ENCODE peak calls at places on chromosomes 11 and 22, in eight cellular contexts. D, T, U, C, I, B, P and W are unnamed samples.
A peak's percentile ranks its signal among the peaks of the same experiment; 100 is the strongest.

GRCh38 chr11:18011633-18012313 is 1.1 kb downstream of the SERGEF start:
- DNase-seq in B (no peak), U (no peak), C (no peak), D (no peak), P (peak; percentile 5), T (no peak), I (no peak), W (no peak)

GRCh38 chr11:127670372-127670771 is 669.8 kb upstream of the KIRREL3 start:
- DNase-seq in C (no peak), B (no peak), P (no peak), U (no peak), I (no peak), T (no peak), D (no peak), W (no peak)

GRCh38 chr22:29093980-29094379 is 21.1 kb downstream of the KREMEN1 start:
- DNase-seq in B (no peak), P (no peak), T (no peak), D (no peak), C (no peak), I (peak; percentile 20), U (no peak), W (no peak)

GRCh38 chr11:76662656-76663460 is 7.7 kb downstream of the LRRC32 start:
- DNase-seq in D (no peak), T (no peak), P (no peak), U (no peak), C (no peak), B (no peak), I (no peak), W (no peak)

GRCh38 chr11:11349870-11350325 is 3.2 kb downstream of the CSNK2A3 start:
- DNase-seq in P (no peak), U (no peak), B (no peak), T (no peak), I (peak; percentile 61), C (peak; percentile 23), D (no peak), W (no peak)

GRCh38 chr11:103648054-103648453 is 388.4 kb upstream of the DDI1 start:
- DNase-seq in B (no peak), D (no peak), U (no peak), I (no peak), T (no peak), P (no peak), C (no peak), W (no peak)

GRCh38 chr11:27089746-27090145 is 49.1 kb downstream of the BBOX1 start:
- DNase-seq in U (peak; percentile 25), B (no peak), D (no peak), P (no peak), T (no peak), I (no peak), C (no peak), W (no peak)

GRCh38 chr11:61891331-61892084 is at the start of gene FADS3:
- DNase-seq in C (peak; percentile 89), I (peak; percentile 62), P (peak; percentile 53), T (peak; percentile 73), U (peak; percentile 46), D (peak; percentile 94), B (peak; percentile 96), W (peak; percentile 55)

GRCh38 chr11:59999732-60000131 is 17.2 kb upstream of the OOSP4B start:
- DNase-seq in D (peak; percentile 10), T (no peak), B (no peak), U (no peak), P (no peak), I (no peak), C (no peak), W (no peak)

GRCh38 chr11:43172477-43172876 is 139.3 kb upstream of the API5 start:
- DNase-seq in U (no peak), P (no peak), D (no peak), C (no peak), I (no peak), T (no peak), B (no peak), W (no peak)

GRCh38 chr11:118923721-118924587 is 1.8 kb downstream of the BCL9L start:
- DNase-seq in T (peak; percentile 54), C (no peak), D (no peak), P (no peak), U (no peak), B (no peak), I (no peak), W (no peak)

GRCh38 chr11:61737636-61738386 is 14.6 kb upstream of the MYRF start:
- DNase-seq in U (no peak), T (no peak), C (no peak), P (no peak), D (no peak), I (no peak), B (no peak), W (no peak)

GRCh38 chr11:296206-296975 is 2.9 kb downstream of the IFITM5 start:
- DNase-seq in P (no peak), I (no peak), D (no peak), T (peak; percentile 18), U (no peak), B (no peak), C (no peak), W (no peak)

GRCh38 chr11:66360406-66361073 is 11.0 kb downstream of the SLC29A2 start:
- DNase-seq in I (no peak), T (no peak), C (no peak), B (no peak), U (no peak), P (no peak), D (no peak), W (no peak)

GRCh38 chr11:75576017-75576416 is 14.0 kb downstream of the SERPINH1 start:
- DNase-seq in C (no peak), T (no peak), D (no peak), B (no peak), U (no peak), I (no peak), P (no peak), W (no peak)

GRCh38 chr11:75576445-75577049 is 14.5 kb downstream of the SERPINH1 start:
- DNase-seq in C (no peak), B (peak; percentile 81), T (no peak), D (peak; percentile 75), I (peak; percentile 53), U (peak; percentile 37), P (peak; percentile 48), W (no peak)

GRCh38 chr11:75577198-75577597 is 15.1 kb downstream of the SERPINH1 start:
- DNase-seq in C (peak; percentile 66), P (no peak), U (peak; percentile 27), D (peak; percentile 73), B (peak; percentile 77), I (peak; percentile 58), T (peak; percentile 67), W (no peak)

GRCh38 chr11:75572744-75573143 is 10.7 kb downstream of the SERPINH1 start:
- DNase-seq in D (no peak), T (no peak), B (no peak), C (no peak), U (no peak), P (no peak), I (no peak), W (no peak)

DNA sequence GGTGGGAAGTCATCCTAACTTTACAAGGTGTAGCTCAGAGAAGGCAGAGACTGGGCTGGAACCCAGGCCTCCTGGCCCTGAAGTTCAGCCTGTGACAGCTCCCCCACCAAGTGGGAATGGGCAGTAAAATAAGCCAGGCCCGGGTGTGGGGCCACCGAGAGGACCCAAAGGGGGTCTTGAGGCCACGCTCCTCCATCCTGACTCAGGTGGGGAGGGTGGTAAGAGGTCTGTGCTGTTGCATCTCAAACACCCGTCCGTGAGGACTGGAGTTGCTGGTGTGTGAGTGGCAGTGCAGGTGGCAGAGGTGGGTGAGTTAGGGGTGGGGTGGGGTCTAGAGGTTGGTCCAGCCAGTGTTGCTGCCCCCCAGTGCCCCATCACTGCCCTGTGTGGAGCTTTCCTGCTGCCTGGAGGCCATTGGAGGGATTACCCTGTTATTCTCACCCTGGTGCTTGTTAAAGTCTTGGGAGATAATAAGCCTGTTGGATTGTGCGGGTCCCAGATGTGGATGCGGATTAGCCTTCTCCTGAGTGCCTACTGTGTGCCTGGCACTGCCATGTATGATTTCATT is 12.7 kb downstream of the SERPINH1 start:
- DNase-seq in I (no peak), C (no peak), D (no peak), B (no peak), T (no peak), U (no peak), P (no peak), W (no peak)
- TF ChIP-seq CTCF in I (peak; percentile 62), C (peak; percentile 10), D (peak; percentile 65), B (peak; percentile 33), T (no peak), U (no peak), P (no peak), W (no peak)

GRCh38 chr11:30855383-30856006 is 269.3 kb upstream of the MPPED2 start:
- DNase-seq in I (no peak), P (no peak), C (no peak), D (no peak), U (peak; percentile 22), B (no peak), T (no peak), W (no peak)
- TF ChIP-seq CTCF in I (peak; percentile 54), P (no peak), C (peak; percentile 56), D (no peak), U (no peak), B (peak; percentile 22), T (no peak), W (no peak)

DNA sequence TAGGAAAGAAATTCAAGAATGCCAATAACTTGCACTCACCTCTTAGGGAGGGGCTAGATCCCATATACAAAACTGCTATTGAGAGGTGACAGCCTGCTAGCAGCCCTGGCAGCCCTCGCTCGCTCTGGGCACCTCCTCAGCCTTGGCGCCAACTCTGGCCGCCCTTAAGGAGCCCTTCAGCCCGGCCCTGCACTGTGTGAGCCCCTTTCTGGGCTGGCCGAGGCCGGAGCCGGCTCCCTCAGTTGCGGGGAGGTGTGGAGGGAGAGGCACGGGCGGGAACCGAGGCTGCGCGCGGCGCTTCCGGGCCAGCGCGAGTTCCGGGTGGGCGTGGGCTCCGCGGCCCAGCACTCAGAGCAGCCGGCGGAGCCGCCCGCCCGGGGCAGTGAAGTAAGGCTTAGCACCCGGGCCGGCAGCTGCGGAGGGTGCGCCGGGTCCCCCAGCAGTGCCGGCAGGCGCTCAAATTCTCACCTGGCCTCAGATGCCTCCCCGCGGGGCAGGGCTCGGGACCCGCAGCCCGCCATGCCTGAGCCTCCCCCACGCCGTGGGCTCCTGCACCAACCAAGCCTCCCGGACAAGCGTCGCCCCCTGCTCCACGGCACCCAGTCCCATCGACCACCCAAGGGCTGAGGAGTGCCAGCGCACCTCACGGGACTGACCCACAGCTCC is 329.9 kb downstream of the FAM181B start:
- DNase-seq in I (no peak), T (no peak), B (no peak), U (no peak), C (no peak), D (no peak), P (no peak), W (no peak)
- TF ChIP-seq CTCF in I (no peak), T (no peak), B (no peak), U (no peak), C (no peak), D (no peak), P (no peak), W (no peak)

DNA sequence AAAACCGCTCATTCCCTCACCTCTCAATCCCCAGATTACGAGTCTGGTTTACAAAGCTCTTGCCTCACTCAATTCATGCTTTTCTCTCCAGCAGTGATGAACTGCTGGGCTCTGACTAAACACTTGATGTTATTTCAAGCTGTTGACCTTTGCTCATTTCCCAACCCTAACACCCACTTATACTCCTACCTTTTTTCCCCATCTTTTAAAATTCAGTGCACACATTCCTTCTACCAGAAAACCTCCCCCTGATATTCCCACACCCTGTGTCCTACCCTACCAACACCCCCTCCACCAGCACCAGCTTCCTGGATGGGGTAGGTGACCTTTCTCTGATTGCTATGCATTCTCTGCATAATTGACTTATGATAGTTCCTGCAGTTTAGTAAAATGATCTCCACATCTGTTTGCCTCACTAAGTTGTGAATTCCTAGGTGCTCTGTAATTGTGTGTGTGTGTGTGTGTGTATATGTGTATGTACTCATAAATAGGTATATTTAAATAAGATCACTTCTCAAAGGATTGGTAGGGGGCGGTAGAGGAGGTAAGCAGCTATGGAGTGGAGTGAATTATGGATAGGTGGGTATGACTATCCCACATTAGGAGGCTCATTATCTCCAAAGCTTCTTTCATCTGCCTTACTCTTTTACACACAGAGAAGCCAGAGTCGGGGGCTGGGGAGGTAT is 842 bp downstream of the HEPACAM start:
- DNase-seq in T (no peak), C (no peak), D (peak; percentile 21), U (peak; percentile 31), P (no peak), B (peak; percentile 44), I (peak; percentile 78), W (no peak)
- TF ChIP-seq CTCF in T (no peak), C (no peak), D (peak; percentile 41), U (no peak), P (no peak), B (no peak), I (peak; percentile 57), W (no peak)